ENCODE peak calls at places on chromosomes 6 and 20, in four cellular contexts. L, O, K and H are unnamed samples.

GRCh38 chr20:38168791-38169589 is 3.9 kb upstream of the TGM2 start:
- DNase-seq in L (no peak), O (no peak), K (no peak), H (no peak)

GRCh38 chr6:106141441-106142237 is 55.5 kb downstream of the PRDM1 start:
- DNase-seq in L (peak; percentile 30), O (no peak), K (no peak), H (no peak)

GRCh38 chr6:109867970-109868358 is 110.1 kb upstream of the GPR6 start:
- DNase-seq in L (peak; percentile 48), O (peak; percentile 28), K (peak; percentile 57), H (peak; percentile 60)

GRCh38 chr6:121523628-121524027 is 88.2 kb downstream of the GJA1 start:
- DNase-seq in L (peak; percentile 77), O (no peak), K (peak; percentile 32), H (peak; percentile 45)

GRCh38 chr6:121780325-121781313 is 345.2 kb downstream of the GJA1 start:
- DNase-seq in L (peak; percentile 95), O (peak; percentile 12), K (peak; percentile 95), H (peak; percentile 65)

GRCh38 chr20:44701116-44701865 is 13.9 kb upstream of the CCN5 start:
- DNase-seq in L (no peak), O (no peak), K (peak; percentile 64), H (peak; percentile 84)

GRCh38 chr20:59662161-59662560 is 57.8 kb downstream of the PHACTR3 start:
- DNase-seq in L (no peak), O (no peak), K (no peak), H (no peak)

GRCh38 chr20:48916699-48917098 is 4.8 kb upstream of the ARFGEF2 start:
- DNase-seq in L (no peak), O (no peak), K (no peak), H (no peak)

GRCh38 chr20:327946-328563 is 2.7 kb downstream of the SOX12 start:
- DNase-seq in L (no peak), O (peak; percentile 9), K (peak; percentile 21), H (peak; percentile 30)

GRCh38 chr20:5859611-5860010 is 90.7 kb downstream of the TRMT6 start:
- DNase-seq in L (no peak), O (no peak), K (peak; percentile 11), H (no peak)

GRCh38 chr20:12984069-12984765 is 24.6 kb upstream of the SPTLC3 start:
- DNase-seq in L (peak; percentile 50), O (peak; percentile 11), K (peak; percentile 28), H (peak; percentile 25)

GRCh38 chr20:44592366-44592765 is 10.0 kb downstream of the PKIG start:
- DNase-seq in L (no peak), O (no peak), K (no peak), H (no peak)

GRCh38 chr6:138227316-138227781 is 9.1 kb upstream of the PBOV1 start:
- DNase-seq in L (no peak), O (peak; percentile 47), K (no peak), H (no peak)

GRCh38 chr6:166434336-166434735 is 51.6 kb upstream of the MPC1 start:
- DNase-seq in L (no peak), O (no peak), K (no peak), H (no peak)

GRCh38 chr6:71238351-71238750 is 50.3 kb upstream of the OGFRL1 start:
- DNase-seq in L (peak; percentile 31), O (no peak), K (peak; percentile 40), H (no peak)

GRCh38 chr20:22762576-22763256 is 178.3 kb upstream of the FOXA2 start:
- DNase-seq in L (no peak), O (no peak), K (no peak), H (no peak)

GRCh38 chr6:43124481-43124880 is 46.6 kb upstream of the SRF start:
- DNase-seq in L (no peak), O (no peak), K (no peak), H (no peak)

GRCh38 chr6:29071831-29072723 is 15.0 kb downstream of the OR2B3 start:
- DNase-seq in L (peak; percentile 1), O (peak; percentile 59), K (peak; percentile 10), H (peak; percentile 9)

GRCh38 chr6:53725791-53726575 is 60.4 kb upstream of the KLHL31 start:
- DNase-seq in L (peak; percentile 69), O (peak; percentile 87), K (peak; percentile 79), H (peak; percentile 70)

DNA sequence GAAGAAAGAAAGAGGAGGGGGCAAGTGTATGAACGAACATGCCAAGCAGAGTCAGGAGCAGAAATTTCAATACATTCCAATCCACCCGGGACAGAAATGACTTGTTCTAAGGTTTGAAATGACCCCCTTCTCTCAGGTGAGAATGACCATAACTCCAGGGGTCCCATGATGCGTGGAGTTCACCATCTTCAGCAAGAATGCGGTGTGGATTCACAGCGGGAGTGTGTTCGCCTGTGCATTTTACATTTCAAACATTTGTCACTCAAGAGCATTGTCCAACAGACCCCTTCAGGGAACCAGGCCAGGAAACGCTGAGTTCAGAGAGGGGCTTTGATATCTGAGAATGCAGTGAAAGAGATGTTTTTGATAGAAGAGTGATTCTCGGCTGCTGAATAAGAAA is 200.3 kb upstream of the KCNG1 start:
- DNase-seq in L (no peak), O (no peak), K (no peak), H (no peak)
- TF ChIP-seq CTCF in L (no peak), O (no peak), K (no peak), H (no peak)

GRCh38 chr20:32513031-32513866 is 71.9 kb downstream of the NOL4L start:
- DNase-seq in L (no peak), O (no peak), K (no peak), H (no peak)

GRCh38 chr20:32510120-32510600 is 75.0 kb downstream of the NOL4L start:
- DNase-seq in L (no peak), O (peak; percentile 66), K (no peak), H (no peak)

GRCh38 chr20:32511358-32512046 is 73.6 kb downstream of the NOL4L start:
- DNase-seq in L (no peak), O (no peak), K (no peak), H (no peak)

GRCh38 chr20:32510601-32511357 is 74.4 kb downstream of the NOL4L start:
- DNase-seq in L (no peak), O (peak; percentile 71), K (no peak), H (peak; percentile 22)

GRCh38 chr20:32512047-32512385 is 73.1 kb downstream of the NOL4L start:
- DNase-seq in L (no peak), O (no peak), K (no peak), H (no peak)
- H3K4me3 ChIP-seq in L (no peak overlapping the region), O (no peak overlapping the region), K (no peak overlapping the region), H (no peak overlapping the region)

DNA sequence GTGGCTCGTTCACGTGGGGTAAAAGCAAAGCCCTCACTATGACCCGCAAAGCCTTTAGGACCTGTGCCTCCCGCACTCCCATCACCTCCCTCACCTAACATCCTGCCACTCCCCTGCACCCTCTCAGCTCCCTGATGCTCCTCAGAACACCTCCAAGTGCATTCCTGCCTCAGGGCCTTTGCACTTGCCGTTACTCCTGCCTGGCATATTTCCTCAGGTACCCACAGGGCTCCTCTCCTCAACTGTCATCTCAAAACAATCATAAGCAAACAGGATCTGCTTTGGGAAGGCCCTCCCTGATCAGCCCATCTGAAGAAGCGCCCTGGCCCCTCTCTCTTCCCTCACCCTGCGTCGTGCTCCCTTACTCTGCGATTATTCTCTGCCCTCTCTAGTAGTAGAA is 49.1 kb downstream of the FGD2 start:
- DNase-seq in L (no peak), O (no peak), K (no peak), H (no peak)
- TF ChIP-seq CTCF in L (no peak), O (no peak), K (no peak), H (no peak)

DNA sequence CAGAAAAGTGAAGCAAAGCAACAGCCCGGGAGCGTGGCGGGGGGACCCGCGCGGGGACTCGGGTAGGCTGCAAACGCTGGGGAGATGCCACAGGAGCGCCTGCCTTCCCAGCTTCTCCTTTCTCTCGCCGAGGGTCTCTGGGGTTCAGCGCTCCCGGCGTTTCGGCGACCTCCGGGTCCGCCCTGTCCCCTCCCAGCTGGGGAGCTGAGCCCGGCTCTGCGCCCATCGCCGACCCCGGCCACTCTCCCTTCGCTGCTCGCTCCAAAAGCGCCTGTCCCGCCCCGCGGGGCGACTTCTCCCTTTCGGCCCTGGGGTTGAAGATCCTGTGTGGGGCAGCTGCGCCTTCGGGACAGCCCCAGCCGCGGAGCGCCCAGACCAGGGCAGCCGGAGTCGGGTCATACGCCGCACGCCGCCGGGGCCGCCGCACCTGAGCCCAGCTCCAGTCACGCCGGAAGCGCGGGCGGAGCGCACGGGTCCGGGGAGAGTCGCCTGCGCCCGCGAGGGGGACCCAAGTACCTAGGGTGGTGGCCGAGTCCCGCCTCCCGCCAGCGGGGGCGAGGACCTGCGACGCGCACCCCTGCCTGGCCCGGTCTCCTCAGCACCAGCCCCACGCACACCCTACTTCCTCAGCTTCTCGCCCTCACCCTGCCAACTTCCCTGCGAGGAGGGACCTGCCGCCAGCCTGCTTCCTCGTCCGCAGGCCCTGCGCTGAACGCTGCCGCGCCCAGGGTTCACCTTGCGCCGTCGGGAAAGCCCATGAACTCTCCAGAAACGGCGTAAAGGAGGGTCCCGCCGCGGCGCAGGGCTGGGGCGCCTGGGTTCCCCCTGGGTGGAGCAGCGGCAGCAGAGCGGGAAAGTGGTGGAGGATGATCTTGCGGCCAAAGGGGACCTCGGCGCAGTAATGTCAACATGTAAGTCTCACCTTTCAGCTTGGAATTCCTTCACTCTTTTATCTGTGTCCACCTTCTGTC is at the start of gene ADGRG6:
- DNase-seq in L (peak; percentile 31), O (peak; percentile 86), K (peak; percentile 42), H (peak; percentile 52)
- H3K4me3 ChIP-seq in L (peak within 1 kb of the TSS; percentile 51), O (peak within 1 kb of the TSS; percentile 86), K (peak within 1 kb of the TSS; percentile 71), H (peak within 1 kb of the TSS; percentile 84)

DNA sequence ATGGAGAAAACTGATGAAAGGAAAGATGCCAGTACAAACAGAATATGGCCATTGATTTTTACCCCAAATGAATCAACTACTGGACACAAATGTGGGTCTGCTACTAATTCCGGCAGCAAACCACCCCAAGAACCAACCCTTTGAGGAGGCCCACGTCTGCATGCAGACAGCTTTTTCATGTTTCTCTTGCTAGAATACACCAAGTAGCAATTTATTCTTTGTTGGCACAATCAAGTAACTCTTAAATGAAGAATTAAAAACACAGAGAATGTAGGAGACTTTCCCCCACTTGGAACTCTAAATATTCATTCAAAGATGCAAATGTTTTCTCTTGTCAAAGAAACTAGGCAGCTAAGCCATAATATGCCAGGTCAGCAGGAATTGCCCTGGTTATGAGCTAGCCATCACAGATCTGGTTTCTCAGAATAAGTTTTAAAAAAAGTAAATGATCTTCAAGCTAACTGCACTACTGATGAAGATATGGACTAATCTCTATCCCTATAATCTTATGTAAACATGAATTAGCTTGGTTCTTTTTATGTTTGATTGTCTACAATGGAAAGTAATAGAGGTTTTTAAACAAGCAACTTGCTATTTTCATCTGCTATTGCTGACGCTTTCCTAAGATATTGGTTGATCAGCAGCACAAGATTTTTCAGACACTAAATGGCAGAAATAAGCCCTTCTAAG is 163.1 kb upstream of the THEMIS start:
- DNase-seq in L (no peak), O (peak; percentile 12), K (no peak), H (no peak)
- TF ChIP-seq CTCF in L (no peak), O (no peak), K (no peak), H (no peak)

GRCh38 chr20:51489611-51490010 is 52.9 kb downstream of the NFATC2 start:
- DNase-seq in L (no peak), O (no peak), K (no peak), H (no peak)

GRCh38 chr20:51488331-51488730 is 54.2 kb downstream of the NFATC2 start:
- DNase-seq in L (no peak), O (no peak), K (no peak), H (peak; percentile 13)

GRCh38 chr20:51487076-51487475 is 55.4 kb downstream of the NFATC2 start:
- DNase-seq in L (no peak), O (no peak), K (no peak), H (no peak)

GRCh38 chr20:51486197-51487005 is 56.1 kb downstream of the NFATC2 start:
- DNase-seq in L (no peak), O (no peak), K (no peak), H (peak; percentile 18)

GRCh38 chr20:51487525-51488279 is 54.8 kb downstream of the NFATC2 start:
- DNase-seq in L (peak; percentile 90), O (peak; percentile 62), K (peak; percentile 62), H (peak; percentile 72)
- H3K4me3 ChIP-seq in L (no peak overlapping the region), O (no peak overlapping the region), K (no peak overlapping the region), H (no peak overlapping the region)